ENCODE peak calls at places on chromosomes 13 and 19, in four cellular contexts. G is SK-N-SH, M is HepG2, B is K562. P is an unnamed sample.

GRCh38 chr13:87003265-87003664 is 667.9 kb upstream of the SLITRK5 start:
- DNase-seq in G (no peak), M (no peak), B (no peak), P (no peak)

GRCh38 chr13:21060063-21060826 is 1.1 kb downstream of the LATS2 start:
- DNase-seq in G (no peak), M (no peak), B (no peak), P (peak)

GRCh38 chr13:65034266-65034665 is 2195.9 kb downstream of the PCDH9 start:
- DNase-seq in G (peak), M (no peak), B (no peak), P (peak)

GRCh38 chr13:94188173-94188869 is 291.2 kb downstream of the DCT start:
- DNase-seq in G (no peak), M (no peak), B (no peak), P (no peak)

GRCh38 chr19:54030895-54031586 is 32.7 kb downstream of the VSTM1 start:
- DNase-seq in G (no peak), M (no peak), B (peak), P (no peak)

GRCh38 chr13:72397265-72397664 is 330.2 kb downstream of the MZT1 start:
- DNase-seq in G (no peak), M (no peak), B (no peak), P (no peak)

GRCh38 chr13:30700364-30700763 is 35.0 kb upstream of the ALOX5AP start:
- DNase-seq in G (no peak), M (no peak), B (no peak), P (no peak)

GRCh38 chr13:90622547-90622946 is 724.9 kb upstream of the MIR17HG start:
- DNase-seq in G (no peak), M (no peak), B (no peak), P (no peak)

GRCh38 chr13:32024750-32025149 is 6.8 kb upstream of the FRY start:
- DNase-seq in G (no peak), M (no peak), B (no peak), P (no peak)

DNA sequence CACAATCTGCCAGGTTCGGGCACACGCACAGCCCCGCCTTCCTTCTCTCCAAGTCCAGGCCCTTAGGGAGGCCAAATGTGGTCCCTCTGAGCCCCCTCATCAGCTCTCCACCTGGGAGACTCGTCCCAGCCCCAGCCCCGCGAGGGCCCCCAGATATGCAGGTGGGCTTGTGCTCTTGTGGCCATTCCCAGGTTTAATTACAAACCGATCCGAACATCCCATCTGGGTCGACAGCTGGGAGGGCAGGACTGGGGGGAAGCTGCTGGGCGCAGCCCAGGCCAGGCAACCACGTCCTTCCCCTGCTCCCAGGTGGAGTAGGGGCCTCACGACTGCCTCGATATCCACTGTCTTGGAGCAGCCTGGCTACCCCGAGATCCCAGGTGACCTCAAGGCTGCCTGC is 7.5 kb upstream of the C2CD4C start:
- DNase-seq in G (no peak), M (no peak), B (no peak), P (no peak)
- TF ChIP-seq FOXJ3 in G (no peak), M (no peak), B (no peak), P (no peak)

GRCh38 chr19:13847900-13848677 is 28.8 kb upstream of the NANOS3 start:
- DNase-seq in G (peak), M (no peak), B (no peak), P (no peak)
- TF ChIP-seq CTCF in G (peak), M (no peak), B (no peak), P (no peak)

GRCh38 chr19:55519461-55520311 is 17.2 kb downstream of the SBK2 start:
- DNase-seq in G (no peak), M (peak), B (no peak), P (no peak)
- TF ChIP-seq FOXJ3 in G (no peak), M (no peak), B (no peak), P (no peak)

GRCh38 chr19:4723465-4724251 is at the start of gene DPP9:
- DNase-seq in G (peak), M (peak), B (peak), P (peak)
- TF ChIP-seq CTCF in G (no peak), M (peak), B (peak), P (no peak)

GRCh38 chr19:56537442-56537841 is 1.3 kb upstream of the ZFP28 start:
- DNase-seq in G (no peak), M (no peak), B (no peak), P (no peak)

GRCh38 chr19:56543776-56544175 is 5.0 kb downstream of the ZFP28 start:
- DNase-seq in G (no peak), M (no peak), B (no peak), P (no peak)

GRCh38 chr19:56538254-56538760 is 441 bp upstream of the ZFP28 start:
- DNase-seq in G (peak), M (no peak), B (no peak), P (peak)

GRCh38 chr19:56538761-56539263 is at the start of gene ZFP28:
- DNase-seq in G (peak), M (no peak), B (no peak), P (peak)
- TF ChIP-seq FOXJ3 in G (no peak), M (no peak), B (no peak), P (no peak)

P was measured in WTC11.